ENCODE peak calls at places on chromosomes 4 and X, in seven cellular contexts. I is uterus, F is endodermal cell, K is tibial nerve, R is neuronal stem cell, S is left lung, Y is aorta. Q is an unnamed sample. For H3K9me3, the result is how much of the 10 kb centered on the place peaks cover.

GRCh38 chr4:109191216-109191615 is 111.2 kb downstream of the COL25A1 start:
- DNase-seq in K (no peak), I (no peak), F (no peak), Y (no peak), R (no peak), S (no peak), Q (no peak)

GRCh38 chr4:169305651-169306050 is 34.9 kb upstream of the SH3RF1 start:
- DNase-seq in K (no peak), F (no peak), I (no peak), R (no peak), Y (no peak), S (no peak), Q (no peak)

GRCh38 chr4:8079031-8079885 is 79.4 kb downstream of the ABLIM2 start:
- DNase-seq in Y (peak), R (no peak), F (peak), I (no peak), K (no peak), S (no peak), Q (no peak)

GRCh38 chrX:79325263-79325958 is 41.7 kb downstream of the ITM2A start:
- DNase-seq in Y (no peak), F (peak), K (no peak), R (no peak), S (no peak), I (no peak), Q (no peak)

GRCh38 chr4:162959056-162959455 is 207.6 kb downstream of the NAF1 start:
- DNase-seq in R (no peak), Y (no peak), F (peak), I (no peak), S (no peak), K (no peak), Q (no peak)

GRCh38 chr4:163382178-163382869 is 38.6 kb downstream of the NPY5R start:
- DNase-seq in R (no peak), S (no peak), Y (no peak), F (no peak), K (no peak), I (no peak), Q (no peak)

GRCh38 chr4:180057891-180058643 is 2185.1 kb upstream of the TENM3 start:
- DNase-seq in I (no peak), R (peak), F (peak), S (no peak), K (no peak), Y (peak), Q (no peak)

GRCh38 chr4:129264008-129264657 is 168.2 kb downstream of the C4orf33 start:
- DNase-seq in K (no peak), Y (no peak), F (no peak), I (no peak), R (no peak), S (no peak), Q (no peak)

GRCh38 chr4:153079824-153080486 is 124.3 kb upstream of the TRIM2 start:
- DNase-seq in Y (no peak), R (no peak), S (no peak), F (no peak), I (no peak), K (no peak), Q (no peak)

GRCh38 chr4:101158136-101158485 is 189.2 kb downstream of the PPP3CA start:
- DNase-seq in I (no peak), Y (no peak), S (no peak), R (no peak), F (no peak), K (no peak), Q (no peak)

GRCh38 chrX:79413963-79414362 is 46.8 kb upstream of the ITM2A start:
- DNase-seq in I (no peak), K (no peak), R (no peak), Y (no peak), S (no peak), F (no peak), Q (no peak)

GRCh38 chr4:121794505-121795192 is 6.5 kb upstream of the EXOSC9 start:
- DNase-seq in R (no peak), Y (no peak), I (no peak), F (no peak), K (no peak), S (no peak), Q (no peak)

GRCh38 chr4:121688261-121688660 is 8.5 kb downstream of the ANXA5 start:
- DNase-seq in F (no peak), Y (no peak), K (no peak), I (no peak), R (no peak), S (no peak), Q (no peak)

GRCh38 chrX:314781-315595 is 3.6 kb downstream of the GTPBP6 start:
- DNase-seq in I (no peak), R (no peak), K (no peak), F (no peak), S (peak), Y (peak), Q (no peak)

GRCh38 chr4:2357821-2358745 is 60.4 kb downstream of the ZFYVE28 start:
- DNase-seq in K (no peak), S (no peak), I (no peak), F (peak), Y (peak), R (no peak), Q (no peak)

GRCh38 chr4:41718907-41719306 is 29.6 kb downstream of the PHOX2B start:
- DNase-seq in F (no peak), S (no peak), K (no peak), I (no peak), Y (no peak), R (no peak), Q (no peak)

GRCh38 chrX:131895002-131895401 is 128.1 kb upstream of the STK26 start:
- DNase-seq in F (no peak), S (no peak), K (no peak), I (no peak), R (no peak), Y (no peak), Q (no peak)

DNA sequence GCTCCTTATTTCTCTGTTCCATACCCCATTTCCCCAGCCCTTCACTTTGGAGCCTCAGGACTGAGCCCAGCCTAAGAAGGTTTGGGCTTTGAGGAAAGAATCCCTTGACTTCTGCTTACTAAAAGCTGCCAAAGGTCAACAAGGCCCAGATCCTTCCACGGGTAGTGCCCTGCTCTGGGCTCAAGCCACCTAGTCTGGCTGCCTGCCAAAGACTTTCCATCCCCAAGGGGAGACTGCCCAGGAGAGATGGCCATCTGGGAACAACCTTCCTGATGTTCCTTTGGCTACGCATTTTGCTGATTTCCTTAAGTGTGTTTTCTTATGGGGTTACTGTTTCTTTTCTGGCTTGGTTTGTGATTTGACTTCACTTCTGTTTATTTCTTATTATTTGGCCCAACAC is 49.8 kb upstream of the NDP start:
- DNase-seq in S (no peak), Y (no peak), I (no peak), F (no peak), K (no peak), R (no peak), Q (no peak)
- H3K9me3 ChIP-seq in S (under half), Y (under half), I (under half), F (under half), K (under half), R (under half), Q (under half)

DNA sequence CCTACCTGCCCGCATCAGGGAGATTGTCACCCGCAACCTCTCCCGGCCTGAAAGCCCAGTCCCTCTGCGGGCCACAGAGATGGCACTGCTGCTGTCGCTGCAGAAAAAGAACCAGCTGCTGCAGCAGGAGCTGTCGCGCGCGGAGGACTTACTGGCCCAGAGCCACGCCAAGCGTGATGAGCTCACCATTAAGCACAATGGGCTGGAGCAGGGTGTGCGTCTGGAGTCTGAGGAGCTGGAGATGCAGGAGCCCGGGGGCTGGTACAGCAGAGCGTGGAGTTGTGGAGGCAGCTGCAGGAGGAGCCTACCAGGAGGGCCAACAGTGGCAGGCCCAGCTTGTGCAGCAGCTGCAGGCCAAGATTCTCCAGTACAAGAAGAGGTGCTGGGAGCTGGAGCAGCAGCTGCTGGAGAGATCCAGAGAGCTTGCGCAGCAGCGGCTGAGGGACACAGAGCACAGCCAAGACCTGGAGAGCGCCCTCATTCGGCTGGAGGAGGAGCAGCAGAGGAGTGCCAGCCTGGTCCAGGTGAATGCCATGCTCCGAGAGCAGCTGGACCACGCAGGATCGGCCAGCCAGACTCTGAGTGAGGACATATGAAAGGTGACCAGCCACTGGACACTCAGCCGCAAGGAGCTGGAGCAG is 11.3 kb downstream of the SMIM10L2A start:
- DNase-seq in S (no peak), R (no peak), Y (no peak), K (no peak), F (no peak), I (peak), Q (no peak)
- H3K9me3 ChIP-seq in S (under half), R (under half), Y (under half), K (under half), F (under half), I (under half), Q (under half)

GRCh38 chr4:12242354-12242753 is 813.7 kb upstream of the HS3ST1 start:
- DNase-seq in I (no peak), R (no peak), S (no peak), Y (no peak), F (no peak), K (no peak), Q (no peak)
- H3K9me3 ChIP-seq in I (under half), R (under half), S (under half), Y (under half), F (under half), K (under half), Q (under half)

GRCh38 chr4:173202395-173202794 is 33.8 kb downstream of the GALNT7 start:
- DNase-seq in R (no peak), F (no peak), I (no peak), S (no peak), Y (no peak), K (no peak), Q (no peak)
- H3K9me3 ChIP-seq in R (under half), F (under half), I (under half), S (under half), Y (under half), K (under half), Q (under half)

GRCh38 chrX:56782362-56782761 is 53.3 kb downstream of the NBDY start:
- DNase-seq in S (no peak), K (no peak), Y (no peak), F (no peak), I (no peak), R (no peak), Q (no peak)
- H3K9me3 ChIP-seq in S (under half), K (under half), Y (under half), F (under half), I (under half), R (under half), Q (under half)

Q was measured in T-helper 17 cell.